ENCODE peak calls at places on chromosomes 6 and 20, in four cellular contexts. M is breast epithelium, P is mesendoderm, A is HCT116. O is an unnamed sample.

GRCh38 chr6:104253236-104253635 is 606.5 kb downstream of the HACE1 start:
- DNase-seq in M (no peak), P (no peak), A (no peak), O (no peak)

GRCh38 chr6:156869986-156870398 is 92.8 kb downstream of the ARID1B start:
- DNase-seq in M (no peak), P (peak; percentile 83), A (no peak), O (no peak)

GRCh38 chr6:37783831-37784584 is 35.5 kb upstream of the ZFAND3 start:
- DNase-seq in M (no peak), P (peak; percentile 45), A (no peak), O (peak; percentile 41)

GRCh38 chr6:128696651-128697391 is 176.4 kb upstream of the PTPRK start:
- DNase-seq in M (no peak), P (peak; percentile 3), A (peak; percentile 16), O (no peak)

GRCh38 chr20:50188879-50189680 is 1.6 kb upstream of the CEBPB start:
- DNase-seq in M (no peak), P (no peak), A (no peak), O (no peak)

GRCh38 chr6:81401970-81402690 is 350.4 kb downstream of the TENT5A start:
- DNase-seq in M (no peak), P (no peak), A (no peak), O (no peak)

GRCh38 chr20:21266191-21266536 is 37.0 kb upstream of the XRN2 start:
- DNase-seq in M (no peak), P (no peak), A (no peak), O (no peak)

GRCh38 chr6:26125015-26125690 is 37.9 kb downstream of the HFE start:
- DNase-seq in M (no peak), P (no peak), A (no peak), O (no peak)

GRCh38 chr20:40757087-40757486 is 68.1 kb upstream of the MAFB start:
- DNase-seq in M (no peak), P (no peak), A (no peak), O (no peak)

GRCh38 chr20:23081263-23081811 is 4.8 kb downstream of the CD93 start:
- DNase-seq in M (no peak), P (no peak), A (no peak), O (no peak)

GRCh38 chr6:87151786-87152527 is 3.4 kb upstream of the ZNF292 start:
- DNase-seq in M (peak; percentile 58), P (peak; percentile 77), A (no peak), O (peak; percentile 70)

GRCh38 chr6:85594197-85594930 is 706 bp upstream of the SNX14 start:
- DNase-seq in M (no peak), P (peak; percentile 42), A (no peak), O (no peak)

GRCh38 chr6:118810420-118811027 is 83.4 kb upstream of the ASF1A start:
- DNase-seq in M (no peak), P (no peak), A (no peak), O (no peak)

GRCh38 chr20:38303908-38304379 is at the start of gene BPI:
- DNase-seq in M (no peak), P (no peak), A (no peak), O (no peak)

GRCh38 chr6:53724501-53724900 is 58.9 kb upstream of the KLHL31 start:
- DNase-seq in M (no peak), P (peak; percentile 30), A (no peak), O (no peak)

GRCh38 chr20:23971320-23971719 is 17.3 kb downstream of the GGTLC1 start:
- DNase-seq in M (no peak), P (no peak), A (no peak), O (no peak)

GRCh38 chr6:122491915-122492537 is 20.4 kb upstream of the SERINC1 start:
- DNase-seq in M (peak; percentile 63), P (peak; percentile 82), A (peak; percentile 62), O (peak; percentile 76)

GRCh38 chr6:34771727-34772126 is 14.4 kb downstream of the SNRPC start:
- DNase-seq in M (no peak), P (peak; percentile 48), A (no peak), O (no peak)

GRCh38 chr20:63941282-63942060 is 14.7 kb downstream of the UCKL1 start:
- DNase-seq in M (no peak), P (peak; percentile 97), A (no peak), O (no peak)

GRCh38 chr20:51938557-51939324 is 136.4 kb upstream of the SALL4 start:
- DNase-seq in M (no peak), P (no peak), A (no peak), O (no peak)

GRCh38 chr6:42735976-42736375 is 9.9 kb downstream of the TBCC start:
- DNase-seq in M (no peak), P (no peak), A (no peak), O (no peak)

GRCh38 chr6:107488875-107489635 is 862 bp upstream of the SOBP start:
- DNase-seq in M (no peak), P (peak; percentile 79), A (no peak), O (peak; percentile 58)

GRCh38 chr6:135535989-135536414 is 38.5 kb upstream of the AHI1 start:
- DNase-seq in M (no peak), P (peak; percentile 67), A (peak; percentile 31), O (no peak)

GRCh38 chr6:2134559-2134958 is 110.8 kb downstream of the GMDS start:
- DNase-seq in M (no peak), P (no peak), A (no peak), O (no peak)

GRCh38 chr6:34131326-34132081 is 14.4 kb downstream of the GRM4 start:
- DNase-seq in M (no peak), P (peak; percentile 73), A (no peak), O (no peak)

DNA sequence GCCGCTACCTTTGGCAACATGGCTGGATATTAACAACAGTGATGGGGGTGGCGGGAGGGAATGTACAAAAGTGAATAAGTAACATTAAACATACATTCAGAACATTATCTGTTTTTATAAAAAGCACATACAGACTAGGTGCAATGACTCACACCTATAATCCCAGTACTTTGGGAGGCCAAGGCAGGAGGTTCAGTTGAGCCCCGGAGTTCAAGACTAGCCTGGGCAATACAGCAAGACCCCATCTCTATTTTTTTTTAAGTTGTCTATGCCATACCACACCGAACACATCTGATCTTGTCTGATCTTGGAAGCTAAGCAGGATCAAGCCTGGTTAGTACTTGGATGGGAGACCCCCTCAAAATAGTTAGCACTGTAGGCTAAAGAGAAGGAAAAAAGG is 1.7 kb upstream of the HCK start:
- DNase-seq in M (no peak), P (no peak), A (no peak), O (no peak)
- H3K27ac ChIP-seq in M (no peak overlapping the region), P (no peak overlapping the region), A (no peak overlapping the region), O (no peak overlapping the region)

GRCh38 chr6:151392429-151392828 is 1.1 kb upstream of the ZBTB2 start:
- DNase-seq in M (no peak), P (no peak), A (no peak), O (no peak)
- H3K27ac ChIP-seq in M (peak overlapping the region; percentile 100), P (peak overlapping the region; percentile 88), A (peak overlapping the region; percentile 99), O (peak overlapping the region; percentile 99)

GRCh38 chr6:30881392-30881986 is 2.8 kb upstream of the DDR1 start:
- DNase-seq in M (no peak), P (peak; percentile 10), A (no peak), O (no peak)
- H3K27ac ChIP-seq in M (peak overlapping the region; percentile 98), P (no peak overlapping the region), A (peak overlapping the region; percentile 99), O (peak overlapping the region; percentile 93)

DNA sequence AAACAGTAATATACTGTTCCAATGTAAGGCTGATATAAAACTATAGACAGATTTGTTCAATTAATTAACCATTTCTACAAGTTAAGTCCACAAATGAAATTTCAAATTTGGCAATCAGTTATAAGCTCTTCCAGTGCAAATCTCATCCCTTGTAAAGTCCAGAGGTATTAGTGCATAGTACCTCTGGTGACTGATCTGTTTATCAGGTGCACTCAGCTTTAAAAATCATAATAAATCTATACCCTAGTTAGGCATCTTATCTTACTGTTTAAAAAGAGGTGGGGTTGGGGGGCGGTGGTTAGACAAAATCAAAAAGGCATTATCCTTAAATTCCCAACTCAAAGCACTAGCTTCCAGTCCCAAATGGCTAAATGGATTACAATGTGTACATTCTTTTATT is 2.9 kb downstream of the FBXO30 start:
- DNase-seq in M (no peak), P (no peak), A (no peak), O (no peak)
- H3K27ac ChIP-seq in M (no peak overlapping the region), P (no peak overlapping the region), A (no peak overlapping the region), O (no peak overlapping the region)

DNA sequence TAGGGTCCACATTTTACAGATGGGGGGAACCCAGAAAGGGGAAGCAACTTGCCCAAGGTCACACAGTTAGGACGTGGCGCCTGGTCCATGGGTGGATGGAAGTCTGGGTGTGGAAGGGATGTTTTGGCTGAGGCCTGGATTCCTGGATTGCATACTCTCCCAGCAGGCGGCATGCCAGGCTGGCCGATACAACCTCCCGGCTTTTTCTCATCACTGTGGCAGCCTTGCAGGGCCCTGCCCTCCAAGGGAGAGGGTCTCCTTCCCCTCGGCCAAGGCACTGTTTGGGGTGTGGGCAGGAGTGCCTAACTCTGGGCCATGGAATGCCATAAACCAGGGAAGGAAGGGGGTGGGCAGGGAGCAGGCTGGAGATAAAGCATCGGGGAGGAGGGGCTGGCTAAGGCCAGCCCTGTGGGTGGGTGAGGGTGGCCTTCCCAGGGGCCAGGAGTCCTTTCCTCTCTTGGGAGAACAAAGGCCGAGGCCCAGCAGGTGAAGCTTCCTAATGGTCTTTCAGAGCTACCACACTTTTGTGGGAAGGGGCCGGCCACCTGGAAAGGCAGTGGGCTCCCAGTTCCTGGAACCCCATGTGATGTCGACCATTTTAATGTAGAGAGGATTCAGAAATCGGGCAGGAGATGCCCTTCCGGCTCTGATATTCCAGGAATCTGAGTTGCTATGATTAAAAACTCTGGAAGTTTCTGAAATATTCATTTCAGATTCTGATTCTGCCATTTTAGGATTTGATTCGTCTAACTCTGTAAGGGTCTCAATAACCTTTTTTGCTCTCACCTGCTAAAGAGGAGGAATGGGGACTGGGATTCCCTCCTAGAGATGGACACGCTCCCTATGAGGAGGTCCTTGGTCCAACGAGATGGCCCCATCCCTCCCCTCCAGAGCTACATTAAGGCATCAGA is 4.2 kb downstream of the FOXS1 start:
- DNase-seq in M (no peak), P (no peak), A (no peak), O (no peak)
- H3K27ac ChIP-seq in M (peak overlapping the region; percentile 58), P (no peak overlapping the region), A (no peak overlapping the region), O (no peak overlapping the region)

GRCh38 chr6:105485456-105485855 is 82.6 kb upstream of the PREP start:
- DNase-seq in M (no peak), P (peak; percentile 64), A (no peak), O (no peak)
- H3K27ac ChIP-seq in M (no peak overlapping the region), P (no peak overlapping the region), A (no peak overlapping the region), O (no peak overlapping the region)

GRCh38 chr6:7110092-7110792 is 2.5 kb downstream of the RREB1 start:
- DNase-seq in M (no peak), P (no peak), A (no peak), O (no peak)
- H3K27ac ChIP-seq in M (peak overlapping the region; percentile 95), P (no peak overlapping the region), A (no peak overlapping the region), O (no peak overlapping the region)

GRCh38 chr20:1900321-1900791 is 5.1 kb downstream of the SIRPA start:
- DNase-seq in M (no peak), P (peak; percentile 98), A (peak; percentile 68), O (peak; percentile 82)
- H3K27ac ChIP-seq in M (peak overlapping the region; percentile 44), P (no peak overlapping the region), A (no peak overlapping the region), O (peak overlapping the region; percentile 37)

GRCh38 chr6:4768815-4769214 is 7.4 kb upstream of the CDYL start:
- DNase-seq in M (no peak), P (no peak), A (no peak), O (no peak)
- H3K27ac ChIP-seq in M (no peak overlapping the region), P (no peak overlapping the region), A (no peak overlapping the region), O (no peak overlapping the region)

O was measured in dorsolateral prefrontal cortex.